ENCODE peak calls at places on chromosomes 11 and 22, in five cellular contexts. One of them, this sample, is unnamed. For H3K4me1 and H3K27me3, the result is how much of the 10 kb centered on the place peaks cover.

GRCh38 chr11:128936546-128937275 is 6.0 kb downstream of the TP53AIP1 start:
- DNase-seq in colonic mucosa: no peak
- DNase-seq in aorta: no peak
- DNase-seq in CD4-positive, alpha-beta memory T cell: no peak
- DNase-seq in CD4-positive, CD25-positive, alpha-beta regulatory T cell: no peak
- DNase-seq in this sample: no peak

GRCh38 chr11:62124186-62125113 is 639 bp downstream of the INCENP start:
- DNase-seq in colonic mucosa: peak
- DNase-seq in aorta: no peak
- DNase-seq in CD4-positive, alpha-beta memory T cell: no peak
- DNase-seq in CD4-positive, CD25-positive, alpha-beta regulatory T cell: no peak
- DNase-seq in this sample: no peak

GRCh38 chr11:10486161-10486840 is 31.2 kb downstream of the AMPD3 start:
- DNase-seq in colonic mucosa: no peak
- DNase-seq in aorta: no peak
- DNase-seq in CD4-positive, alpha-beta memory T cell: no peak
- DNase-seq in CD4-positive, CD25-positive, alpha-beta regulatory T cell: no peak
- DNase-seq in this sample: no peak

GRCh38 chr11:90134420-90135003 is at the start of gene NAALAD2:
- DNase-seq in colonic mucosa: peak
- DNase-seq in aorta: peak
- DNase-seq in CD4-positive, alpha-beta memory T cell: no peak
- DNase-seq in CD4-positive, CD25-positive, alpha-beta regulatory T cell: no peak
- DNase-seq in this sample: peak

GRCh38 chr11:27367881-27368280 is 4.9 kb upstream of the CCDC34 start:
- DNase-seq in colonic mucosa: no peak
- DNase-seq in aorta: no peak
- DNase-seq in CD4-positive, alpha-beta memory T cell: no peak
- DNase-seq in CD4-positive, CD25-positive, alpha-beta regulatory T cell: no peak
- DNase-seq in this sample: no peak

GRCh38 chr11:8040261-8040920 is 40.6 kb upstream of the TUB start:
- DNase-seq in colonic mucosa: no peak
- DNase-seq in aorta: no peak
- DNase-seq in CD4-positive, alpha-beta memory T cell: no peak
- DNase-seq in CD4-positive, CD25-positive, alpha-beta regulatory T cell: no peak
- DNase-seq in this sample: no peak

GRCh38 chr11:61334434-61335354 is 1.7 kb downstream of the TKFC start:
- DNase-seq in colonic mucosa: no peak
- DNase-seq in aorta: no peak
- DNase-seq in CD4-positive, alpha-beta memory T cell: no peak
- DNase-seq in CD4-positive, CD25-positive, alpha-beta regulatory T cell: no peak
- DNase-seq in this sample: no peak

GRCh38 chr11:57798905-57799559 is 37.4 kb downstream of the CTNND1 start:
- DNase-seq in colonic mucosa: peak
- DNase-seq in aorta: no peak
- DNase-seq in CD4-positive, alpha-beta memory T cell: no peak
- DNase-seq in CD4-positive, CD25-positive, alpha-beta regulatory T cell: no peak
- DNase-seq in this sample: peak

GRCh38 chr11:130163346-130164220 is 4.0 kb downstream of the ST14 start:
- DNase-seq in colonic mucosa: peak
- DNase-seq in aorta: no peak
- DNase-seq in CD4-positive, alpha-beta memory T cell: no peak
- DNase-seq in CD4-positive, CD25-positive, alpha-beta regulatory T cell: no peak
- DNase-seq in this sample: peak

GRCh38 chr22:49380095-49380827 is 447.4 kb downstream of the BRD1 start:
- DNase-seq in colonic mucosa: no peak
- DNase-seq in aorta: no peak
- DNase-seq in CD4-positive, alpha-beta memory T cell: no peak
- DNase-seq in CD4-positive, CD25-positive, alpha-beta regulatory T cell: no peak
- DNase-seq in this sample: no peak

GRCh38 chr22:22944268-22944985 is 56.8 kb downstream of the IGLL5 start:
- DNase-seq in colonic mucosa: peak
- DNase-seq in aorta: no peak
- DNase-seq in CD4-positive, alpha-beta memory T cell: no peak
- DNase-seq in CD4-positive, CD25-positive, alpha-beta regulatory T cell: no peak
- DNase-seq in this sample: no peak

GRCh38 chr22:50699001-50699753 is 26.6 kb downstream of the SHANK3 start:
- DNase-seq in colonic mucosa: no peak
- DNase-seq in aorta: peak
- DNase-seq in CD4-positive, alpha-beta memory T cell: no peak
- DNase-seq in CD4-positive, CD25-positive, alpha-beta regulatory T cell: no peak
- DNase-seq in this sample: peak

GRCh38 chr11:44825058-44825795 is 98.5 kb downstream of the TSPAN18 start:
- DNase-seq in colonic mucosa: no peak
- DNase-seq in aorta: no peak
- DNase-seq in CD4-positive, alpha-beta memory T cell: no peak
- DNase-seq in CD4-positive, CD25-positive, alpha-beta regulatory T cell: no peak
- DNase-seq in this sample: no peak

GRCh38 chr22:48485144-48486135 is 1342.2 kb downstream of the BRD1 start:
- DNase-seq in colonic mucosa: no peak
- DNase-seq in aorta: no peak
- DNase-seq in CD4-positive, alpha-beta memory T cell: no peak
- DNase-seq in CD4-positive, CD25-positive, alpha-beta regulatory T cell: no peak
- DNase-seq in this sample: no peak

GRCh38 chr11:113289341-113290187 is 24.8 kb upstream of the TTC12 start:
- DNase-seq in colonic mucosa: peak
- DNase-seq in aorta: peak
- DNase-seq in CD4-positive, alpha-beta memory T cell: peak
- DNase-seq in CD4-positive, CD25-positive, alpha-beta regulatory T cell: peak
- DNase-seq in this sample: no peak

DNA sequence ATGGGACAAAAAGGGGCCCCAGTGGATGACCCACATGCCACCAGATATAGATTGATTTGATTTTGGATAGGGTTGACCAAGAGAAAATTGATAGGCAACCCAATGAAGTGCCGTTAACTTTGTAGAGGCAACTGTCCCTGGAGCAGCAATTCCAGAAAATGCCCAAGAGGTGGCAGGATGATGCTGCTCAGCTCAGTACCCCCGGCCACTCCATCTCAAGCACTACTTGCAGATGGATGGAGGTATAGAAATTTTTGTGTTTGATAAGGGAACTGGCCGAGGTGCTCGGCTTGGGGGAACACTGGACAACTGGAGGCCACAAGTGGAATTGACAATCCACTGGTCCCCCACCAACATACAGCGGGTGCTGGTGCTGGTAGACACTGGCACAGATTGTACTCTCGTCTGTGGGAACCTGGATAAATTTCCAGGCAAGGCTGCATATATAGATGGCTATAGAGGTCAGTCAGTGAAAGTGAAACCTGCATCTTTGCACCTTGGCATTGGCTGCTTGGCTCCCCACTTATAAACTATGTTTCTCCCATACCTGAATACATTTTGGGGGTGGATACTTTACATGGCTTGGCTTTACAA is 86.3 kb downstream of the CCDC83 start:
- DNase-seq in colonic mucosa: peak
- DNase-seq in aorta: peak
- DNase-seq in CD4-positive, alpha-beta memory T cell: no peak
- DNase-seq in CD4-positive, CD25-positive, alpha-beta regulatory T cell: no peak
- DNase-seq in this sample: no peak
- H3K4me3 ChIP-seq in colonic mucosa: no peak
- H3K4me3 ChIP-seq in aorta: no peak
- H3K4me3 ChIP-seq in CD4-positive, alpha-beta memory T cell: no peak
- H3K4me3 ChIP-seq in CD4-positive, CD25-positive, alpha-beta regulatory T cell: no peak
- H3K4me3 ChIP-seq in this sample: no peak

GRCh38 chr11:119317592-119318239 is 786 bp upstream of the MCAM start:
- DNase-seq in colonic mucosa: no peak
- DNase-seq in aorta: no peak
- DNase-seq in CD4-positive, alpha-beta memory T cell: no peak
- DNase-seq in CD4-positive, CD25-positive, alpha-beta regulatory T cell: no peak
- DNase-seq in this sample: no peak
- H3K4me1 ChIP-seq in colonic mucosa: under half
- H3K4me1 ChIP-seq in aorta: under half
- H3K4me1 ChIP-seq in CD4-positive, alpha-beta memory T cell: half or more
- H3K4me1 ChIP-seq in CD4-positive, CD25-positive, alpha-beta regulatory T cell: half or more
- H3K4me1 ChIP-seq in this sample: half or more

GRCh38 chr11:75240381-75241035 is at the start of gene TPBGL:
- DNase-seq in colonic mucosa: no peak
- DNase-seq in aorta: no peak
- DNase-seq in CD4-positive, alpha-beta memory T cell: no peak
- DNase-seq in CD4-positive, CD25-positive, alpha-beta regulatory T cell: no peak
- DNase-seq in this sample: no peak
- H3K27me3 ChIP-seq in colonic mucosa: under half
- H3K27me3 ChIP-seq in aorta: under half
- H3K27me3 ChIP-seq in CD4-positive, alpha-beta memory T cell: under half
- H3K27me3 ChIP-seq in CD4-positive, CD25-positive, alpha-beta regulatory T cell: under half
- H3K27me3 ChIP-seq in this sample: half or more

GRCh38 chr22:46058591-46059519 is 81.9 kb upstream of the WNT7B start:
- DNase-seq in colonic mucosa: no peak
- DNase-seq in aorta: peak
- DNase-seq in CD4-positive, alpha-beta memory T cell: no peak
- DNase-seq in CD4-positive, CD25-positive, alpha-beta regulatory T cell: no peak
- DNase-seq in this sample: peak
- H3K4me3 ChIP-seq in colonic mucosa: no peak
- H3K4me3 ChIP-seq in aorta: no peak
- H3K4me3 ChIP-seq in CD4-positive, alpha-beta memory T cell: no peak
- H3K4me3 ChIP-seq in CD4-positive, CD25-positive, alpha-beta regulatory T cell: peak
- H3K4me3 ChIP-seq in this sample: peak

GRCh38 chr11:94740975-94741707 is 27.0 kb upstream of the AMOTL1 start:
- DNase-seq in colonic mucosa: no peak
- DNase-seq in aorta: peak
- DNase-seq in CD4-positive, alpha-beta memory T cell: no peak
- DNase-seq in CD4-positive, CD25-positive, alpha-beta regulatory T cell: no peak
- DNase-seq in this sample: peak
- H3K4me1 ChIP-seq in colonic mucosa: under half
- H3K4me1 ChIP-seq in aorta: under half
- H3K4me1 ChIP-seq in CD4-positive, alpha-beta memory T cell: under half
- H3K4me1 ChIP-seq in CD4-positive, CD25-positive, alpha-beta regulatory T cell: under half
- H3K4me1 ChIP-seq in this sample: under half

GRCh38 chr11:108593214-108593909 is at the start of gene EXPH5:
- DNase-seq in colonic mucosa: peak
- DNase-seq in aorta: peak
- DNase-seq in CD4-positive, alpha-beta memory T cell: peak
- DNase-seq in CD4-positive, CD25-positive, alpha-beta regulatory T cell: peak
- DNase-seq in this sample: peak
- H3K27me3 ChIP-seq in colonic mucosa: under half
- H3K27me3 ChIP-seq in aorta: under half
- H3K27me3 ChIP-seq in CD4-positive, alpha-beta memory T cell: under half
- H3K27me3 ChIP-seq in CD4-positive, CD25-positive, alpha-beta regulatory T cell: under half
- H3K27me3 ChIP-seq in this sample: under half